ENCODE peak calls at places on chromosomes 3 and 15, in ten cellular contexts. I is kidney epithelial cell, F is heart left ventricle, G is cardiac muscle cell, H is kidney, O is psoas muscle, B is foreskin fibroblast, Z is stomach, E is thyroid gland, N is AG10803. Y is an unnamed sample.

GRCh38 chr15:29103825-29104565 is 165.6 kb downstream of the NSMCE3 start:
- DNase-seq in N (peak), Z (peak), B (peak), I (no peak), H (peak), G (peak), F (peak), O (peak), E (peak), Y (peak)

GRCh38 chr15:99239545-99240198 is 9.7 kb downstream of the TTC23 start:
- DNase-seq in N (no peak), H (no peak), G (no peak), I (no peak), B (no peak), Z (no peak), E (no peak), F (no peak), O (no peak), Y (no peak)

GRCh38 chr3:34008191-34008590 is 209.8 kb downstream of the PDCD6IP start:
- DNase-seq in F (no peak), I (peak), N (peak), B (no peak), H (no peak), E (no peak), G (no peak), Z (no peak), O (no peak), Y (no peak)

GRCh38 chr3:42402394-42403100 is 7.9 kb downstream of the LYZL4 start:
- DNase-seq in G (no peak), O (no peak), N (no peak), E (no peak), F (no peak), I (no peak), H (no peak), Z (no peak), B (no peak), Y (no peak)

GRCh38 chr15:84940399-84940798 is 41.3 kb upstream of the PDE8A start:
- DNase-seq in O (no peak), F (no peak), E (no peak), I (no peak), H (no peak), Z (no peak), B (no peak), G (no peak), N (no peak), Y (no peak)

GRCh38 chr3:150564243-150564642 is 17.7 kb downstream of the EIF2A start:
- DNase-seq in I (no peak), O (no peak), G (no peak), H (no peak), F (no peak), Z (no peak), B (no peak), E (no peak), N (no peak), Y (no peak)

GRCh38 chr3:12901631-12902045 is 60.3 kb upstream of the RPL32 start:
- DNase-seq in O (peak), H (peak), E (no peak), Z (no peak), I (no peak), B (no peak), F (peak), N (no peak), G (no peak), Y (no peak)

GRCh38 chr3:173892547-173892946 is 495.0 kb downstream of the NLGN1 start:
- DNase-seq in H (no peak), G (no peak), Z (no peak), F (no peak), B (no peak), O (no peak), I (peak), E (no peak), N (no peak), Y (no peak)

GRCh38 chr15:72312605-72313447 is 7.1 kb downstream of the CELF6 start:
- DNase-seq in N (peak), G (peak), B (peak), O (peak), I (peak), F (peak), H (peak), Z (peak), E (peak), Y (no peak)

GRCh38 chr15:75947117-75947516 is 43.4 kb downstream of the FBXO22 start:
- DNase-seq in Z (no peak), F (no peak), E (no peak), O (no peak), N (peak), I (peak), B (peak), H (no peak), G (no peak), Y (peak)

GRCh38 chr3:132421832-132422231 is 4.5 kb downstream of the DNAJC13 start:
- DNase-seq in F (no peak), N (peak), I (no peak), Z (no peak), G (no peak), E (no peak), H (no peak), B (peak), O (no peak), Y (no peak)

GRCh38 chr3:157429703-157430102 is 6.9 kb upstream of the PTX3 start:
- DNase-seq in N (no peak), I (no peak), B (no peak), G (no peak), F (no peak), Z (no peak), E (no peak), H (no peak), O (no peak), Y (no peak)

GRCh38 chr15:25089577-25089976 is 134.8 kb downstream of the SNRPN start:
- DNase-seq in N (no peak), E (no peak), H (no peak), I (no peak), F (no peak), Z (no peak), B (no peak), O (no peak), G (no peak), Y (no peak)

GRCh38 chr15:90039996-90040395 is 38.9 kb downstream of the ZNF710 start:
- DNase-seq in H (no peak), I (no peak), B (no peak), O (no peak), G (no peak), F (no peak), Z (no peak), N (no peak), E (peak), Y (no peak)

GRCh38 chr3:187804120-187805106 is 59.1 kb upstream of the BCL6 start:
- DNase-seq in E (no peak), Z (no peak), N (no peak), B (no peak), I (no peak), O (no peak), F (no peak), H (no peak), G (no peak), Y (no peak)

GRCh38 chr3:26712211-26713026 is 89.8 kb downstream of the LRRC3B start:
- DNase-seq in G (peak), N (no peak), I (no peak), B (no peak), F (no peak), O (no peak), E (peak), H (no peak), Z (no peak), Y (no peak)

GRCh38 chr15:70974004-70974832 is 81.6 kb downstream of the LRRC49 start:
- DNase-seq in F (no peak), H (no peak), I (no peak), B (peak), G (peak), Z (no peak), N (peak), O (no peak), E (no peak), Y (peak)

GRCh38 chr15:63023351-63023945 is 19.1 kb upstream of the TPM1 start:
- DNase-seq in G (no peak), I (no peak), O (no peak), H (no peak), E (no peak), F (no peak), Z (no peak), B (peak), N (peak), Y (peak)

GRCh38 chr15:76078285-76078863 is 18.6 kb downstream of the TMEM266 start:
- DNase-seq in O (no peak), B (no peak), I (no peak), E (no peak), G (no peak), F (no peak), Z (no peak), H (no peak), N (no peak), Y (no peak)

GRCh38 chr3:25455316-25456232 is 27.5 kb downstream of the RARB start:
- DNase-seq in B (peak), O (peak), H (peak), Z (no peak), I (no peak), E (peak), N (peak), F (peak), G (no peak), Y (no peak)

GRCh38 chr3:25664066-25664809 is 469 bp downstream of the TOP2B start:
- DNase-seq in F (peak), I (no peak), E (peak), N (peak), B (peak), Z (peak), G (peak), H (peak), O (peak), Y (no peak)

GRCh38 chr3:123602325-123602724 is 17.5 kb upstream of the HACD2 start:
- DNase-seq in G (no peak), F (no peak), O (no peak), H (no peak), B (peak), Z (no peak), N (peak), I (no peak), E (no peak), Y (peak)

GRCh38 chr3:194584435-194584776 is 48.8 kb downstream of the TMEM44 start:
- DNase-seq in G (no peak), I (no peak), H (no peak), N (peak), B (no peak), Z (no peak), O (no peak), E (no peak), F (no peak), Y (no peak)

GRCh38 chr15:68271854-68272471 is 5.6 kb upstream of the FEM1B start:
- DNase-seq in E (peak), I (peak), F (no peak), N (peak), G (no peak), Z (no peak), H (no peak), B (peak), O (no peak), Y (no peak)

GRCh38 chr15:60316961-60317360 is 80.8 kb downstream of the ANXA2 start:
- DNase-seq in N (no peak), E (no peak), G (no peak), H (no peak), F (no peak), Z (no peak), B (no peak), I (no peak), O (no peak), Y (no peak)

GRCh38 chr3:54889731-54890130 is 38.1 kb downstream of the LRTM1 start:
- DNase-seq in H (no peak), B (no peak), E (no peak), F (no peak), O (no peak), G (no peak), I (no peak), N (no peak), Z (no peak), Y (no peak)

GRCh38 chr15:49901867-49902775 is 216.9 kb downstream of the ATP8B4 start:
- DNase-seq in G (no peak), F (no peak), Z (no peak), O (no peak), I (no peak), H (no peak), N (peak), E (no peak), B (peak), Y (no peak)

GRCh38 chr3:189787622-189788021 is 156.4 kb downstream of the TP63 start:
- DNase-seq in O (no peak), F (no peak), E (no peak), N (peak), Z (no peak), I (no peak), H (no peak), G (no peak), B (peak), Y (no peak)

GRCh38 chr3:36907911-36908646 is 36.8 kb downstream of the TRANK1 start:
- DNase-seq in O (no peak), Z (peak), B (peak), F (peak), I (peak), H (peak), N (peak), G (no peak), E (peak), Y (no peak)

GRCh38 chr3:120894285-120894684 is 13.7 kb upstream of the STXBP5L start:
- DNase-seq in N (peak), Z (no peak), B (no peak), H (no peak), G (no peak), O (no peak), F (no peak), E (peak), I (no peak), Y (peak)

GRCh38 chr3:64342940-64343691 is 117.8 kb upstream of the PRICKLE2 start:
- DNase-seq in I (peak), E (no peak), G (no peak), F (no peak), O (no peak), B (peak), Z (no peak), N (peak), H (no peak), Y (peak)

GRCh38 chr3:124964432-124964831 is 29.9 kb upstream of the MUC13 start:
- DNase-seq in H (no peak), F (no peak), N (no peak), G (no peak), O (no peak), I (no peak), B (peak), E (no peak), Z (no peak), Y (no peak)

GRCh38 chr3:85710490-85710889 is 751.7 kb downstream of the CADM2 start:
- DNase-seq in B (peak), E (no peak), H (no peak), I (no peak), F (no peak), O (no peak), G (no peak), N (no peak), Z (no peak), Y (no peak)

GRCh38 chr3:45595364-45596154 is 1.0 kb downstream of the LIMD1 start:
- DNase-seq in G (no peak), B (no peak), F (peak), O (peak), E (peak), H (no peak), N (no peak), Z (peak), I (no peak), Y (no peak)

GRCh38 chr3:45597581-45597980 is 3.0 kb downstream of the LIMD1 start:
- DNase-seq in E (no peak), H (no peak), F (no peak), B (no peak), I (no peak), Z (no peak), O (no peak), G (no peak), N (no peak), Y (no peak)

GRCh38 chr3:45599424-45599886 is 4.9 kb downstream of the LIMD1 start:
- DNase-seq in Z (peak), E (peak), B (no peak), N (no peak), H (no peak), G (no peak), I (no peak), F (no peak), O (peak), Y (no peak)

GRCh38 chr3:45596290-45596791 is 1.8 kb downstream of the LIMD1 start:
- DNase-seq in H (no peak), E (no peak), N (no peak), G (no peak), B (no peak), I (no peak), O (no peak), Z (no peak), F (no peak), Y (no peak)

GRCh38 chr3:45597166-45597565 is 2.6 kb downstream of the LIMD1 start:
- DNase-seq in I (no peak), N (peak), F (no peak), B (no peak), G (no peak), H (no peak), E (peak), Z (peak), O (peak), Y (no peak)
- H3K4me3 ChIP-seq in I (no peak), N (peak), F (peak), B (peak), G (no peak), H (no peak), E (no peak), Z (peak), O (peak), Y (no peak)

GRCh38 chr3:31531465-31531991 is 1.2 kb upstream of the STT3B start:
- DNase-seq in B (no peak), F (no peak), E (no peak), I (no peak), H (no peak), G (peak), N (peak), Z (no peak), O (no peak), Y (no peak)

GRCh38 chr3:31533169-31533870 is 595 bp downstream of the STT3B start:
- DNase-seq in O (peak), E (peak), H (peak), N (peak), F (peak), Z (peak), G (peak), B (no peak), I (no peak), Y (no peak)

GRCh38 chr3:31530039-31530983 is 2.4 kb upstream of the STT3B start:
- DNase-seq in E (no peak), F (no peak), G (no peak), N (no peak), O (no peak), I (no peak), B (no peak), Z (no peak), H (no peak), Y (no peak)

GRCh38 chr3:31532587-31533168 is at the start of gene STT3B:
- DNase-seq in Z (peak), I (peak), F (peak), N (peak), H (peak), E (peak), B (peak), O (peak), G (peak), Y (peak)

DNA sequence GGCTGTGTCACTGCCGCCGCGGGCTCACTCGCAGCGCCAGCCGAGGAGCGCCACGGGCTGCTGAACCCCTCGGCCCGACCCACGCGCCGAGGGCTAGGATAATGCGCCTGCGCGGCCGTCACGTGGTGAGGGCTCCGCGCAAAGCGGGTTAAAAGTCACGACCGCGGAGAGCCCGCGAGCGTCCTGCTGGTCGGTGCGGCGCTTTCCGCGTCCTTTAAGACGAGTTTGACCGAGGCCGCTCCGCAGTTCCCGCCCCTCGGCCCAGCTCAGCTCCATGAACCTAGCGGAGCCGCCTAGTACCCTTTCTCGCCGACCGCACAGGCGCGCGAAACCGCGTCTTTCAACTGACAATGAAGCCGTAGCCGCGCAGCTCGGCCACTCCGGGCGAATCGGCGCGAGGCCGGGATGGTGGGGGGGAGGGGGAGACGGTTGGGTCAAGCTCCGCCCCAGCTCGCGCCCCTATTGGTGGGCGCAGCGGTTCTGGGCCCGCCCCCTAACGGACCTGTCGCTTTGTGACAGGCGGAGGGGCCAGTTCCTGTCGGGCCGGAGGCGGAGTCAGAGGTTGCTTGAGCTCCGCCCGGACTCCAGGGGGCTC is 636 bp upstream of the STT3B start:
- DNase-seq in I (peak), G (peak), E (peak), F (peak), H (peak), N (peak), Z (peak), B (peak), O (peak), Y (peak)
- TF ChIP-seq CTCF in I (no peak), G (no peak), E (no peak), F (no peak), H (no peak), N (peak), Z (peak), B (no peak), O (no peak), Y (no peak)

GRCh38 chr3:141486735-141487418 is at the start of gene RASA2:
- DNase-seq in N (peak), Z (peak), I (no peak), H (peak), G (peak), O (peak), E (peak), F (peak), B (peak), Y (peak)

GRCh38 chr3:141486416-141486734 is 452 bp upstream of the RASA2 start:
- DNase-seq in G (no peak), Z (no peak), B (no peak), H (no peak), E (no peak), O (no peak), I (no peak), F (no peak), N (no peak), Y (no peak)

GRCh38 chr3:141484701-141485287 is 2.0 kb upstream of the RASA2 start:
- DNase-seq in H (no peak), I (no peak), F (no peak), E (no peak), G (no peak), N (no peak), B (no peak), Z (no peak), O (no peak), Y (no peak)

GRCh38 chr3:141487419-141488345 is 855 bp downstream of the RASA2 start:
- DNase-seq in E (peak), O (peak), I (no peak), N (peak), Z (peak), G (peak), F (peak), H (peak), B (peak), Y (no peak)

GRCh38 chr3:141485578-141486415 is 1.0 kb upstream of the RASA2 start:
- DNase-seq in Z (no peak), E (no peak), N (peak), H (no peak), I (peak), F (no peak), B (peak), G (no peak), O (no peak), Y (peak)
- H3K4me3 ChIP-seq in Z (peak), E (no peak), N (peak), H (peak), I (peak), F (peak), B (peak), G (no peak), O (peak), Y (peak)

GRCh38 chr3:39150170-39150802 is 3.1 kb downstream of the CSRNP1 start:
- DNase-seq in H (no peak), Z (no peak), N (no peak), B (no peak), E (no peak), F (no peak), G (no peak), O (no peak), I (no peak), Y (no peak)
- TF ChIP-seq CTCF in H (no peak), Z (no peak), N (peak), B (no peak), E (no peak), F (no peak), G (no peak), O (peak), I (no peak), Y (no peak)

GRCh38 chr3:181709537-181710279 is 2.0 kb upstream of the SOX2 start:
- DNase-seq in N (peak), I (peak), Z (peak), H (peak), F (peak), B (peak), E (peak), G (peak), O (peak), Y (no peak)
- H3K4me3 ChIP-seq in N (no peak), I (no peak), Z (no peak), H (no peak), F (no peak), B (no peak), E (no peak), G (no peak), O (no peak), Y (no peak)

GRCh38 chr15:44550256-44550655 is 13.3 kb downstream of the EIF3J start:
- DNase-seq in H (no peak), O (no peak), B (peak), Z (no peak), I (no peak), F (no peak), N (peak), G (no peak), E (no peak), Y (peak)
- TF ChIP-seq CTCF in H (no peak), O (peak), B (peak), Z (no peak), I (peak), F (no peak), N (peak), G (peak), E (peak), Y (no peak)

Y was measured in AG09309.